ENCODE peak calls at places on chromosomes 13 and 19, in five cellular contexts. One of them, this sample, is unnamed.

GRCh38 chr19:34482380-34483250 is 1.1 kb downstream of the WTIP start:
- DNase-seq in mesenchymal stem cell: peak; percentile 54
- DNase-seq in H9: no peak
- DNase-seq in neuronal stem cell: no peak
- DNase-seq in H1: peak; percentile 72
- DNase-seq in this sample: no peak

GRCh38 chr19:46515290-46515609 is 19.6 kb upstream of the PNMA8B start:
- DNase-seq in H9: no peak
- DNase-seq in neuronal stem cell: no peak
- DNase-seq in H1: peak; percentile 49
- DNase-seq in mesenchymal stem cell: no peak
- DNase-seq in this sample: no peak

GRCh38 chr19:30228113-30228725 is 144.0 kb upstream of the ZNF536 start:
- DNase-seq in H1: peak; percentile 59
- DNase-seq in H9: no peak
- DNase-seq in mesenchymal stem cell: peak; percentile 3
- DNase-seq in neuronal stem cell: no peak
- DNase-seq in this sample: no peak

GRCh38 chr13:25167775-25168174 is 4.3 kb downstream of the AMER2 start:
- DNase-seq in neuronal stem cell: no peak
- DNase-seq in H9: no peak
- DNase-seq in H1: no peak
- DNase-seq in mesenchymal stem cell: no peak
- DNase-seq in this sample: no peak

GRCh38 chr13:79432992-79433391 is 26.9 kb upstream of the RBM26 start:
- DNase-seq in mesenchymal stem cell: no peak
- DNase-seq in H1: no peak
- DNase-seq in H9: no peak
- DNase-seq in neuronal stem cell: no peak
- DNase-seq in this sample: no peak

GRCh38 chr13:77000475-77000874 is 8.6 kb downstream of the CLN5 start:
- DNase-seq in H9: no peak
- DNase-seq in mesenchymal stem cell: no peak
- DNase-seq in neuronal stem cell: no peak
- DNase-seq in H1: no peak
- DNase-seq in this sample: no peak

GRCh38 chr19:19379527-19379926 is 25.9 kb upstream of the GATAD2A start:
- DNase-seq in H1: no peak
- DNase-seq in mesenchymal stem cell: no peak
- DNase-seq in H9: no peak
- DNase-seq in neuronal stem cell: no peak
- DNase-seq in this sample: no peak

GRCh38 chr19:33219261-33219812 is 6.3 kb downstream of the SLC7A10 start:
- DNase-seq in mesenchymal stem cell: no peak
- DNase-seq in neuronal stem cell: no peak
- DNase-seq in H1: peak; percentile 78
- DNase-seq in H9: peak; percentile 63
- DNase-seq in this sample: no peak

GRCh38 chr19:37309834-37310575 is 60.9 kb upstream of the ZNF527 start:
- DNase-seq in H1: no peak
- DNase-seq in mesenchymal stem cell: no peak
- DNase-seq in neuronal stem cell: no peak
- DNase-seq in H9: no peak
- DNase-seq in this sample: no peak

GRCh38 chr13:98155475-98156111 is 12.7 kb downstream of the FARP1 start:
- DNase-seq in H9: no peak
- DNase-seq in mesenchymal stem cell: peak; percentile 76
- DNase-seq in H1: no peak
- DNase-seq in neuronal stem cell: no peak
- DNase-seq in this sample: no peak

GRCh38 chr19:7342143-7342542 is 6.6 kb upstream of the ARHGEF18 start:
- DNase-seq in H1: no peak
- DNase-seq in neuronal stem cell: no peak
- DNase-seq in mesenchymal stem cell: no peak
- DNase-seq in H9: no peak
- DNase-seq in this sample: no peak

GRCh38 chr13:70457474-70457873 is 349.2 kb upstream of the KLHL1 start:
- DNase-seq in mesenchymal stem cell: peak; percentile 92
- DNase-seq in neuronal stem cell: no peak
- DNase-seq in H9: no peak
- DNase-seq in H1: no peak
- DNase-seq in this sample: no peak

GRCh38 chr19:41792513-41793413 is 3.6 kb upstream of the CEACAM3 start:
- DNase-seq in neuronal stem cell: peak; percentile 46
- DNase-seq in H1: peak; percentile 76
- DNase-seq in H9: peak; percentile 73
- DNase-seq in mesenchymal stem cell: no peak
- DNase-seq in this sample: peak; percentile 45

GRCh38 chr13:70623260-70623659 is 515.0 kb upstream of the KLHL1 start:
- DNase-seq in H9: no peak
- DNase-seq in neuronal stem cell: no peak
- DNase-seq in H1: no peak
- DNase-seq in mesenchymal stem cell: peak; percentile 18
- DNase-seq in this sample: no peak

GRCh38 chr13:51153527-51153926 is 42.5 kb upstream of the C13orf42 start:
- DNase-seq in H1: peak; percentile 40
- DNase-seq in neuronal stem cell: no peak
- DNase-seq in H9: peak; percentile 67
- DNase-seq in mesenchymal stem cell: no peak
- DNase-seq in this sample: no peak

GRCh38 chr13:23714672-23715071 is 144.5 kb downstream of the TNFRSF19 start:
- DNase-seq in H1: no peak
- DNase-seq in H9: no peak
- DNase-seq in neuronal stem cell: no peak
- DNase-seq in mesenchymal stem cell: no peak
- DNase-seq in this sample: no peak

GRCh38 chr19:7356899-7357627 is 8.3 kb downstream of the ARHGEF18 start:
- DNase-seq in H1: no peak
- DNase-seq in neuronal stem cell: no peak
- DNase-seq in mesenchymal stem cell: no peak
- DNase-seq in H9: no peak
- DNase-seq in this sample: no peak

GRCh38 chr13:27796544-27797227 is 4.4 kb downstream of the GSX1 start:
- DNase-seq in H1: no peak
- DNase-seq in neuronal stem cell: no peak
- DNase-seq in mesenchymal stem cell: no peak
- DNase-seq in H9: no peak
- DNase-seq in this sample: no peak

GRCh38 chr19:20472854-20473253 is 92.7 kb downstream of the ZNF737 start:
- DNase-seq in H9: no peak
- DNase-seq in mesenchymal stem cell: no peak
- DNase-seq in neuronal stem cell: no peak
- DNase-seq in H1: no peak
- DNase-seq in this sample: no peak
- H3K4me2 ChIP-seq in H9: no peak overlapping the region
- H3K4me2 ChIP-seq in mesenchymal stem cell: no peak overlapping the region
- H3K4me2 ChIP-seq in neuronal stem cell: no peak overlapping the region
- H3K4me2 ChIP-seq in H1: no peak overlapping the region
- H3K4me2 ChIP-seq in this sample: no peak overlapping the region

DNA sequence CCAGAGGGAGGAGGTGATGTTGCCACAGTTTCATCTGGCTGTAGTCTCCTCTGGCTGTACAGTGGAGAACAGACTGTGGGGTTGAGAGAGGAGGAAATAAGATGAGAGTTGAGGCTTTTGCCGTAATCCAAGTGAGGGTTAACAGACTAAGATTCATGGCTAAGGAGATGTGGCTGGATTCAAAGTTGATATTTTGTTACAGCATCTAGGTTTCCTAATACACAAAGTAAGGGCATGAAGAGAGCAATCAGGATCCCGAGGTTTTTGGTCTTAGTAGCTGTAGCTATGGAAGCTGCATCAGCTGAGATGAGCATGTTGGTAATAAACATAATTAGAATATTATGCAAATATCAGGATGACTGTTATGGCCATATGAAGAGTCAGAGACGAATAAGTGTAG is 1.4 kb downstream of the ZNF776 start:
- DNase-seq in H9: no peak
- DNase-seq in H1: no peak
- DNase-seq in mesenchymal stem cell: no peak
- DNase-seq in neuronal stem cell: no peak
- DNase-seq in this sample: no peak
- H2BK12ac ChIP-seq in H9: no peak overlapping the region
- H2BK12ac ChIP-seq in H1: no peak overlapping the region
- H2BK12ac ChIP-seq in mesenchymal stem cell: no peak overlapping the region
- H2BK12ac ChIP-seq in neuronal stem cell: no peak overlapping the region
- H2BK12ac ChIP-seq in this sample: no peak overlapping the region

GRCh38 chr19:47598407-47599349 is 10.3 kb upstream of the BICRA start:
- DNase-seq in mesenchymal stem cell: peak; percentile 97
- DNase-seq in H9: peak; percentile 78
- DNase-seq in neuronal stem cell: peak; percentile 49
- DNase-seq in H1: peak; percentile 76
- DNase-seq in this sample: peak; percentile 85
- H3K4me2 ChIP-seq in mesenchymal stem cell: peak overlapping the region; percentile 80
- H3K4me2 ChIP-seq in H9: peak overlapping the region; percentile 72
- H3K4me2 ChIP-seq in neuronal stem cell: peak overlapping the region; percentile 61
- H3K4me2 ChIP-seq in H1: peak overlapping the region; percentile 78
- H3K4me2 ChIP-seq in this sample: peak overlapping the region; percentile 82

GRCh38 chr19:1490311-1491113 is at the start of gene PCSK4:
- DNase-seq in H1: peak; percentile 96
- DNase-seq in H9: peak; percentile 99
- DNase-seq in mesenchymal stem cell: peak; percentile 99
- DNase-seq in neuronal stem cell: peak; percentile 100
- DNase-seq in this sample: peak; percentile 95

GRCh38 chr19:1488282-1488601 is 1.9 kb downstream of the PCSK4 start:
- DNase-seq in neuronal stem cell: no peak
- DNase-seq in mesenchymal stem cell: no peak
- DNase-seq in H1: no peak
- DNase-seq in H9: no peak
- DNase-seq in this sample: no peak

GRCh38 chr19:1491114-1491848 is at the start of gene REEP6:
- DNase-seq in H1: no peak
- DNase-seq in neuronal stem cell: no peak
- DNase-seq in mesenchymal stem cell: no peak
- DNase-seq in H9: no peak
- DNase-seq in this sample: no peak

GRCh38 chr19:1490020-1490310 is 185 bp downstream of the PCSK4 start:
- DNase-seq in H1: no peak
- DNase-seq in neuronal stem cell: no peak
- DNase-seq in H9: no peak
- DNase-seq in mesenchymal stem cell: no peak
- DNase-seq in this sample: no peak

DNA sequence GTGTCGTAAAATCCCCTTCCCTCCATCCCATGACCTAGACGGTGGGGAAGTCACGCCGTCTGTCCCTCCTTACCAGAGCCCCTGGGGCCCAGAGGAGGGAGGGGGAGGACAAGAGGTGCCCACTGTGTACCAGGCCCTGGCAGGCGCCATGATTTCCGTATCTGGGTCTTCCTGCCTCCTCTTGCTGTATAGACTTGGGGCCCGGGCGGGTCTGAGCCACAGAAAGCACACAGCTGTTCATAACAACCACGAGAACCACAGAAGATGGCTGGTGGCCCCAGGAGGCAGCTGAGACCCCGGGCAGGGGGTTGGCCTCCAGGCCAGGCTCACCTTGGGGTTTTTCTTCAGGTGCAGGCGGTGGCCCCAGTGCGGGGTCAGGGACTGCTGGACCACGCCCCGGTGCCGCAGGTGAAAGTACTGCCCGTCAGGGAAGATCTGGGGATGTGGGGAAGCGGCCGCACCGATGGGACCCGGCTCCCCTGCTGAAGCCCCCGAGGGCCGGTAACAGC is 633 bp downstream of the PCSK4 start:
- DNase-seq in mesenchymal stem cell: no peak
- DNase-seq in neuronal stem cell: no peak
- DNase-seq in H9: no peak
- DNase-seq in H1: no peak
- DNase-seq in this sample: no peak
- H2BK12ac ChIP-seq in mesenchymal stem cell: no peak overlapping the region
- H2BK12ac ChIP-seq in neuronal stem cell: peak overlapping the region; percentile 98
- H2BK12ac ChIP-seq in H9: no peak overlapping the region
- H2BK12ac ChIP-seq in H1: no peak overlapping the region
- H2BK12ac ChIP-seq in this sample: no peak overlapping the region

GRCh38 chr19:45045671-45046353 is 7.0 kb downstream of the CLASRP start:
- DNase-seq in mesenchymal stem cell: no peak
- DNase-seq in neuronal stem cell: no peak
- DNase-seq in H1: no peak
- DNase-seq in H9: no peak
- DNase-seq in this sample: no peak
- H3K4me2 ChIP-seq in mesenchymal stem cell: no peak overlapping the region
- H3K4me2 ChIP-seq in neuronal stem cell: no peak overlapping the region
- H3K4me2 ChIP-seq in H1: no peak overlapping the region
- H3K4me2 ChIP-seq in H9: no peak overlapping the region
- H3K4me2 ChIP-seq in this sample: no peak overlapping the region